ENCODE peak calls at places on chromosome 10, in ten cellular contexts. D, A, R, P, J, H, B, E, C and X are unnamed samples.

GRCh38 chr10:49164587-49165188 is 23.5 kb downstream of the TMEM273 start:
- DNase-seq in R (no peak), C (peak; percentile 75), P (no peak), B (no peak), H (no peak), A (no peak), D (peak; percentile 45), J (peak; percentile 65), E (peak; percentile 18), X (no peak)

GRCh38 chr10:17820943-17821342 is 11.8 kb downstream of the MRC1 start:
- DNase-seq in H (no peak), J (no peak), P (no peak), A (no peak), E (no peak), C (no peak), D (no peak), R (no peak), B (no peak), X (no peak)

GRCh38 chr10:68981074-68981473 is 7.5 kb upstream of the KIFBP start:
- DNase-seq in J (no peak), R (no peak), A (no peak), H (no peak), P (no peak), C (no peak), B (no peak), D (peak; percentile 35), E (no peak), X (no peak)

GRCh38 chr10:47305566-47305965 is 5.6 kb downstream of the GDF10 start:
- DNase-seq in D (no peak), A (no peak), P (no peak), C (no peak), E (no peak), H (no peak), J (no peak), R (no peak), B (no peak), X (no peak)

GRCh38 chr10:87519582-87519981 is 14.9 kb downstream of the MINPP1 start:
- DNase-seq in D (no peak), R (no peak), P (no peak), H (no peak), A (no peak), J (no peak), C (no peak), E (no peak), B (no peak), X (no peak)

GRCh38 chr10:121598261-121599249 is at the start of gene FGFR2:
- DNase-seq in H (peak; percentile 87), P (peak; percentile 92), A (peak; percentile 75), D (peak; percentile 64), R (peak; percentile 78), J (peak; percentile 98), C (peak; percentile 96), B (peak; percentile 89), E (peak; percentile 94), X (no peak)

GRCh38 chr10:34434119-34434594 is 380.9 kb downstream of the PARD3 start:
- DNase-seq in E (no peak), H (no peak), R (no peak), J (no peak), P (no peak), B (no peak), D (peak; percentile 56), A (no peak), C (no peak), X (no peak)

GRCh38 chr10:28839600-28840007 is 162.3 kb downstream of the BAMBI start:
- DNase-seq in P (no peak), H (peak; percentile 48), B (no peak), R (no peak), J (peak; percentile 28), E (no peak), C (peak; percentile 72), A (peak; percentile 57), D (peak; percentile 69), X (no peak)

GRCh38 chr10:133275683-133276092 is 980 bp downstream of the ADAM8 start:
- DNase-seq in C (no peak), J (no peak), A (no peak), P (no peak), R (no peak), B (no peak), E (no peak), D (no peak), H (no peak), X (peak; percentile 65)
- H3K27ac ChIP-seq in C (no peak overlapping the region), J (no peak overlapping the region), A (peak overlapping the region; percentile 79), P (no peak overlapping the region), R (no peak overlapping the region), B (no peak overlapping the region), E (no peak overlapping the region), D (no peak overlapping the region), H (no peak overlapping the region), X (peak overlapping the region; percentile 89)

GRCh38 chr10:46283217-46283944 is 3.4 kb upstream of the ANTXRL start:
- DNase-seq in E (no peak), C (no peak), H (peak; percentile 14), D (no peak), P (no peak), B (peak; percentile 78), A (no peak), R (no peak), J (no peak), X (no peak)

GRCh38 chr10:46283945-46284285 is 2.9 kb upstream of the ANTXRL start:
- DNase-seq in R (no peak), P (no peak), D (no peak), C (no peak), A (no peak), E (no peak), H (no peak), J (no peak), B (no peak), X (no peak)

GRCh38 chr10:46285300-46285699 is 1.5 kb upstream of the ANTXRL start:
- DNase-seq in H (no peak), E (no peak), J (no peak), R (no peak), D (no peak), C (no peak), B (no peak), P (peak; percentile 7), A (no peak), X (no peak)

GRCh38 chr10:46284286-46285229 is 2.2 kb upstream of the ANTXRL start:
- DNase-seq in C (peak; percentile 91), E (peak; percentile 61), P (peak; percentile 91), R (peak; percentile 84), H (peak; percentile 90), A (peak; percentile 85), D (peak; percentile 89), B (no peak), J (peak; percentile 95), X (peak; percentile 77)

GRCh38 chr10:46282460-46283216 is 4.2 kb upstream of the ANTXRL start:
- DNase-seq in A (peak; percentile 81), D (peak; percentile 73), E (peak; percentile 42), J (peak; percentile 91), R (peak; percentile 83), P (peak; percentile 91), H (peak; percentile 80), C (peak; percentile 86), B (peak; percentile 79), X (peak; percentile 82)
- H3K4me3 ChIP-seq in A (peak overlapping the region; percentile 59), D (peak overlapping the region; percentile 74), E (peak overlapping the region; percentile 30), J (peak overlapping the region; percentile 32), R (peak overlapping the region; percentile 69), P (peak overlapping the region; percentile 57), H (peak overlapping the region; percentile 51), C (peak overlapping the region; percentile 49), B (peak overlapping the region; percentile 59), X (peak overlapping the region; percentile 47)

DNA sequence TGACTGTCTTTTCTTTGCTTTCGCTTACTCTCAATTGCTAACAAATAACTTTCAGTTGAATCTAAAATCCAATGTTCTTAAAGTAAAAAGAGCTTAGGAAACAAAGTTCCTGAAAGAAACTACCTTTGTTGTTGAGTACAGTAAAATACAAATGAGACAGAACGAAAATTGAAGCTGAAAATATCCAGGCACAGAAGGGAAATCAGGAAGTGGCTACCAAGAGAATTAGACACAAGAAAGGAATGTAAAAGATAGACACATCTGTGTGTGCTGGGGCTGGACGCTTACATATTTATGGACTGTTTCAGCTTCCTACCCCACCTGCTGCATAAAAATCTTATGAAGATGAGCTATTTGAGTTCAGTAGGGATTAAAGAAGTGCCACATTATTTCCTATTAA is 161.7 kb upstream of the PLXDC2 start:
- DNase-seq in B (no peak), H (no peak), E (no peak), A (no peak), C (no peak), P (no peak), R (no peak), D (no peak), J (no peak), X (no peak)
- H3K27ac ChIP-seq in B (no peak overlapping the region), H (no peak overlapping the region), E (no peak overlapping the region), A (no peak overlapping the region), C (no peak overlapping the region), P (no peak overlapping the region), R (no peak overlapping the region), D (no peak overlapping the region), J (peak overlapping the region; percentile 61), X (no peak overlapping the region)

GRCh38 chr10:11823989-11824346 is 812 bp downstream of the PROSER2 start:
- DNase-seq in R (no peak), J (no peak), C (no peak), H (no peak), D (no peak), A (no peak), P (no peak), E (no peak), B (no peak), X (no peak)

GRCh38 chr10:11822809-11823121 is 391 bp upstream of the PROSER2 start:
- DNase-seq in A (no peak), E (no peak), H (no peak), D (no peak), J (no peak), B (no peak), R (no peak), P (no peak), C (no peak), X (no peak)

GRCh38 chr10:11824376-11824775 is 1.2 kb downstream of the PROSER2 start:
- DNase-seq in H (no peak), J (no peak), D (no peak), R (no peak), E (no peak), B (no peak), P (no peak), A (no peak), C (no peak), X (no peak)

GRCh38 chr10:11822031-11822756 is 962 bp upstream of the PROSER2 start:
- DNase-seq in P (no peak), A (no peak), H (no peak), B (no peak), E (no peak), D (no peak), R (no peak), C (no peak), J (no peak), X (no peak)

GRCh38 chr10:11823122-11823988 is at the start of gene PROSER2:
- DNase-seq in A (peak; percentile 30), H (peak; percentile 72), E (peak; percentile 41), B (no peak), R (peak; percentile 60), D (peak; percentile 77), J (peak; percentile 82), P (no peak), C (peak; percentile 78), X (peak; percentile 70)
- H3K4me3 ChIP-seq in A (peak within 1 kb of the TSS; percentile 70), H (peak within 1 kb of the TSS; percentile 88), E (peak within 1 kb of the TSS; percentile 54), B (peak within 1 kb of the TSS; percentile 50), R (peak within 1 kb of the TSS; percentile 71), D (peak within 1 kb of the TSS; percentile 99), J (peak within 1 kb of the TSS; percentile 66), P (peak within 1 kb of the TSS; percentile 59), C (peak within 1 kb of the TSS; percentile 89), X (peak within 1 kb of the TSS; percentile 92)